ENCODE peak calls at places on chromosomes 12 and 14, in four cellular contexts. R is H1, Q is kidney, H is HCT116. X is an unnamed sample. For H3K4me1, the result is how much of the 10 kb centered on the place peaks cover.

GRCh38 chr12:131908082-131908715 is 13.8 kb downstream of the ULK1 start:
- DNase-seq in H (no peak), R (no peak), Q (peak), X (no peak)

GRCh38 chr12:107415834-107416233 is 269.8 kb upstream of the PWP1 start:
- DNase-seq in Q (no peak), R (no peak), H (no peak), X (peak)

GRCh38 chr12:92654929-92655328 is 47.9 kb upstream of the PLEKHG7 start:
- DNase-seq in R (no peak), H (no peak), Q (no peak), X (peak)

GRCh38 chr12:50614167-50614762 is 109.5 kb downstream of the DIP2B start:
- DNase-seq in H (peak), Q (no peak), R (peak), X (peak)

GRCh38 chr14:105864651-105865265 is 338.4 kb downstream of the TMEM121 start:
- DNase-seq in H (no peak), R (no peak), Q (peak), X (no peak)

GRCh38 chr14:51020024-51020710 is 74.7 kb downstream of the TRIM9 start:
- DNase-seq in R (no peak), Q (no peak), H (no peak), X (peak)

GRCh38 chr12:11717533-11717961 is 68.1 kb downstream of the ETV6 start:
- DNase-seq in Q (no peak), R (no peak), H (no peak), X (peak)

GRCh38 chr12:6766651-6767300 is 613 bp downstream of the PTMS start:
- DNase-seq in R (no peak), H (no peak), Q (peak), X (peak)

GRCh38 chr12:49201595-49202295 is 12.9 kb upstream of the TUBA1A start:
- DNase-seq in Q (no peak), H (no peak), R (no peak), X (peak)

GRCh38 chr12:55932546-55932919 is 1.6 kb downstream of the DGKA start:
- DNase-seq in R (no peak), H (no peak), Q (no peak), X (peak)

GRCh38 chr12:4700621-4701026 is 19.6 kb upstream of the GALNT8 start:
- DNase-seq in Q (no peak), H (no peak), R (no peak), X (peak)

GRCh38 chr12:133221241-133221640 is 14.4 kb downstream of the ANHX start:
- DNase-seq in R (no peak), H (no peak), Q (no peak), X (no peak)

GRCh38 chr12:76549131-76549530 is 10.4 kb downstream of the OSBPL8 start:
- DNase-seq in R (no peak), Q (no peak), H (no peak), X (peak)

GRCh38 chr12:80712866-80713265 is 3.8 kb upstream of the MYF5 start:
- DNase-seq in Q (no peak), R (no peak), H (no peak), X (no peak)

GRCh38 chr12:4015225-4016076 is 142.3 kb upstream of the PARP11 start:
- DNase-seq in R (no peak), Q (no peak), H (no peak), X (no peak)

GRCh38 chr12:101697930-101698781 is 716 bp downstream of the CHPT1 start:
- DNase-seq in Q (peak), H (no peak), R (no peak), X (peak)

GRCh38 chr14:67610491-67610890 is 9.2 kb upstream of the ARG2 start:
- DNase-seq in R (no peak), Q (no peak), H (no peak), X (no peak)

GRCh38 chr12:91613223-91613779 is 430.7 kb upstream of the DCN start:
- DNase-seq in Q (no peak), H (no peak), R (no peak), X (no peak)

GRCh38 chr14:38256358-38256840 is 506 bp upstream of the CLEC14A start:
- DNase-seq in Q (no peak), H (no peak), R (no peak), X (no peak)

GRCh38 chr12:111445311-111446043 is 39.8 kb downstream of the SH2B3 start:
- DNase-seq in H (no peak), R (no peak), Q (peak), X (no peak)

GRCh38 chr14:35387209-35387608 is 17.3 kb downstream of the NFKBIA start:
- DNase-seq in Q (peak), R (no peak), H (no peak), X (no peak)

GRCh38 chr12:45504606-45505005 is 224.9 kb upstream of the ARID2 start:
- DNase-seq in R (no peak), Q (no peak), H (no peak), X (no peak)

GRCh38 chr14:97077253-97077653 is 280.1 kb downstream of the VRK1 start:
- DNase-seq in H (peak), R (no peak), Q (no peak), X (peak)

GRCh38 chr12:12606793-12607589 is 4.7 kb upstream of the CREBL2 start:
- DNase-seq in H (no peak), R (no peak), Q (no peak), X (peak)

GRCh38 chr12:70006619-70006973 is 181.6 kb downstream of the MYRFL start:
- DNase-seq in R (no peak), Q (no peak), H (no peak), X (no peak)

GRCh38 chr12:123614531-123614930 is 12.6 kb downstream of the DDX55 start:
- DNase-seq in Q (no peak), R (no peak), H (no peak), X (no peak)

GRCh38 chr12:110641512-110641911 is 27.6 kb downstream of the TCTN1 start:
- DNase-seq in H (no peak), R (no peak), Q (no peak), X (peak)

GRCh38 chr12:54251667-54252284 is 28.1 kb downstream of the CBX5 start:
- DNase-seq in H (peak), Q (no peak), R (no peak), X (peak)

GRCh38 chr14:76926521-76927251 is 100.5 kb downstream of the LRRC74A start:
- DNase-seq in Q (peak), R (no peak), H (no peak), X (no peak)

GRCh38 chr12:80509781-80510556 is 65.9 kb downstream of the PTPRQ start:
- DNase-seq in Q (no peak), R (no peak), H (no peak), X (peak)

GRCh38 chr14:68088463-68088862 is 268.9 kb downstream of the RAD51B start:
- DNase-seq in Q (no peak), H (peak), R (no peak), X (peak)

GRCh38 chr12:7439579-7440505 is 4.1 kb downstream of the CD163L1 start:
- DNase-seq in H (no peak), R (peak), Q (peak), X (peak)

GRCh38 chr14:105903971-105904370 is 377.6 kb downstream of the TMEM121 start:
- DNase-seq in R (no peak), Q (no peak), H (no peak), X (no peak)

GRCh38 chr14:69328765-69329164 is 68.8 kb downstream of the GALNT16 start:
- DNase-seq in H (no peak), R (no peak), Q (no peak), X (no peak)

DNA sequence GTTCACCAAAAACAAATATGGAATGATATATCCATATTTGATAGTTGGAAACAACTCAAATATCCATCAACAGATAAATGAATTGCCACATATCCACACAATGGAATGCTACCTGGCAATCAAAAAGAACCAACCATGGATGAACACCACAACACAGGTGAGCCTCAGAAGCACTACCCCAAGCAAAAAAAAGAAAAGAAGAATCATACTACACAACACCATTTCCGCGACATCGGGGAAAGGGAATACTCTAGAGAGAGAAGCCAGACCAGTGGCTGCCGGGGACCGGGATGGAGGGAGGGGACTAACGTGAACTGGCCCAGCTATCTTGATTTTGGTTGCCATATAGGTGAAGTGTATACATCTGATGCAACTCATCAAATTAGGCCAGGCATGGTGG is 41.4 kb downstream of the SCARB1 start:
- DNase-seq in H (no peak), Q (no peak), R (no peak), X (no peak)
- H3K4me1 ChIP-seq in H (under half), Q (under half), R (under half), X (under half)

DNA sequence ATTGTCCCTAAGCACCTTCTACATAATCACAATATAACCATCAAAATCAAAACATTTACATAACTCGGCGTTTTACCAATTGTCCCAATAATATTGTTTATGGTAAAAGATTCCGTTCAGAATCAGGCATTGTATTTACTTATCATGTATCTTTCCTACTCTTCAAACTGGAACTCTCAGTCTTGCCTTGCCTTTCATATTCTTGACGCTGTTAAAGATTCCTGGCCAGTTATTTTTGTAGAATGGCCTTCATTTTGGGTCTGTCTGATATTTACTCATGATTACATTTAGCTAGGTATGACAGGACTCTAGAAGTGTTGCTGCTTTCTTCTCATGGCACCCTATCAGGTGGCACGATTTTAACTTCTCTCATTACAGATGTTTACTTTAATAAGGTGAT is 850 bp upstream of the HEATR5A start:
- DNase-seq in H (no peak), R (no peak), Q (no peak), X (no peak)
- H3K9ac ChIP-seq in H (peak), R (no peak), Q (peak), X (no peak)

GRCh38 chr14:103634156-103634555 is 5.1 kb downstream of the KLC1 start:
- DNase-seq in Q (no peak), H (no peak), R (no peak), X (no peak)
- H3K4me1 ChIP-seq in Q (under half), H (under half), R (under half), X (under half)

GRCh38 chr14:103094406-103095209 is at the start of gene EXOC3L4:
- DNase-seq in Q (peak), R (no peak), H (no peak), X (no peak)

GRCh38 chr14:103093856-103094405 is 594 bp upstream of the EXOC3L4 start:
- DNase-seq in H (no peak), R (no peak), Q (peak), X (no peak)

GRCh38 chr14:103097244-103097993 is 2.9 kb downstream of the EXOC3L4 start:
- DNase-seq in H (no peak), Q (peak), R (no peak), X (no peak)

GRCh38 chr14:103096387-103096786 is 1.9 kb downstream of the EXOC3L4 start:
- DNase-seq in H (no peak), R (no peak), Q (no peak), X (no peak)

GRCh38 chr14:103095210-103095778 is 769 bp downstream of the EXOC3L4 start:
- DNase-seq in H (no peak), R (no peak), Q (peak), X (no peak)
- H3K9ac ChIP-seq in H (no peak), R (no peak), Q (no peak), X (no peak)

GRCh38 chr14:75450381-75451276 is 22.8 kb downstream of the JDP2 start:
- DNase-seq in Q (peak), H (no peak), R (no peak), X (peak)

GRCh38 chr14:75454963-75455546 is 27.2 kb downstream of the JDP2 start:
- DNase-seq in Q (peak), H (no peak), R (no peak), X (peak)

GRCh38 chr14:75453817-75454434 is 26.1 kb downstream of the JDP2 start:
- DNase-seq in Q (no peak), R (no peak), H (no peak), X (no peak)

GRCh38 chr14:75452324-75452723 is 24.5 kb downstream of the JDP2 start:
- DNase-seq in H (no peak), R (no peak), Q (no peak), X (no peak)

DNA sequence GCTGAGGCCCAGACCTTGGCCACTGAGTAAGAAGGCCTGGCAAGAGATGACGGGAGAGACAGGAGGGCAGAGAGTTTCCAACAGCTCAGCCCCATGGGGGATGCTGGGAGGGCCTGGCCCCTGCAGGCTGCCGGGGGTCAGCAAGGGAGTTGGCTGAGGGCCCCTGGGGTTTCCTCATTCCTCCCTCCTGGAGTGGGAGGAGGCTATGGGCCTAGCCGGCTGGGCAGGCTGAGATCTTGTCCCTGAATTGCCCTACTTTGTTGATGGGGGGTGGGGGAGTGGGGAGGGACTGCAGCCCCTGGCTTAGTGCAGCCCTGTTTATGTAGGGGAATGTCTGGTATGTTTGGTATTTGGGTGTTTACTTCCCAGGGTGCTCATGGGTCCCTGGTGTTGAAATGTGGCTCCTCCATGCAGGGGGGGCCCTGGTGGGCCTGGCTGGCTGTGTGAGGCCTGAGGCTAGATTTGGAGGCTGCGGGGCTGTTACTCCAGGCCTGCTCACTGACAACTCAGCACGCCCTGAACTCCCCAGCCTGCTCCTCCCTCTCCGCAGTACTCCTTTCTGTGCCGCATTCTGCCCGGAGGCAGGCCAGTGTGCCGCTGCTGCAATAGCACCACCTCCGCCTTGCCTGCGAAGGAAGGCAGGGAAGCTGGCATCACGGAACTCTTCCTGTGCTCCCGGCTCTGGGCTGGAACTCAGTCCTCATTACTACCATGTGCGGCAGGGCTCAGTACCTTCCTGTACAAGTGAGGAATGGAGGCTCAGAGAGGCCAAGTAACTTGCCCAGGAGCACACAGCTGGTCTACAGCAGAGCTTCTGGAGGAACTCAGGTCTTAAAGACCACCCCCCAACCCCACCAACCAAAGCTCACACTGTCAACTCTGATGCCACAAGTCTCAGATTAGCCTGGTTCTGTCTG is 25.3 kb downstream of the JDP2 start:
- DNase-seq in H (no peak), R (peak), Q (peak), X (peak)
- H3K4me1 ChIP-seq in H (under half), R (under half), Q (half or more), X (under half)

X was measured in astrocyte.